ENCODE peak calls at places on chromosomes 7 and 10, in six cellular contexts. D is fibroblast of lung, M is upper lobe of left lung, S is sigmoid colon, L is IMR-90, T is transverse colon. Q is an unnamed sample. For H3K9me3, the result is how much of the 10 kb centered on the place peaks cover.

GRCh38 chr7:73740771-73741170 is 2.2 kb upstream of the ABHD11 start:
- DNase-seq in S (no peak), T (no peak), L (no peak), D (no peak), M (no peak), Q (no peak)

GRCh38 chr7:37732253-37732652 is 48.7 kb downstream of the GPR141 start:
- DNase-seq in L (no peak), D (peak), T (peak), S (no peak), M (peak), Q (no peak)

GRCh38 chr7:116271980-116272886 is 61.9 kb downstream of the TES start:
- DNase-seq in S (peak), L (peak), M (peak), T (peak), D (peak), Q (no peak)

GRCh38 chr7:51705701-51706100 is 389.1 kb upstream of the COBL start:
- DNase-seq in M (no peak), L (no peak), D (no peak), T (no peak), S (no peak), Q (no peak)

GRCh38 chr10:102649770-102650654 is 5.7 kb downstream of the TRIM8 start:
- DNase-seq in S (no peak), D (no peak), L (no peak), T (no peak), M (no peak), Q (no peak)

GRCh38 chr7:93194368-93194767 is 31.9 kb downstream of the HEPACAM2 start:
- DNase-seq in M (no peak), S (no peak), T (no peak), D (peak), L (peak), Q (no peak)

GRCh38 chr7:158829342-158830210 is at the start of gene ESYT2:
- DNase-seq in L (peak), S (peak), D (peak), T (peak), M (peak), Q (peak)

GRCh38 chr10:128036746-128037542 is 89.3 kb downstream of the MKI67 start:
- DNase-seq in D (peak), M (no peak), T (peak), L (peak), S (no peak), Q (no peak)

GRCh38 chr7:123867220-123867619 is 22.3 kb downstream of the HYAL4 start:
- DNase-seq in S (no peak), M (no peak), T (no peak), L (peak), D (peak), Q (no peak)

GRCh38 chr7:431658-432111 is 88.0 kb downstream of the PDGFA start:
- DNase-seq in S (no peak), D (no peak), M (no peak), T (no peak), L (no peak), Q (no peak)

GRCh38 chr10:127194598-127194997 is 1.8 kb downstream of the INSYN2A start:
- DNase-seq in M (no peak), S (no peak), T (no peak), D (peak), L (no peak), Q (no peak)

GRCh38 chr10:22825841-22826240 is 102.0 kb upstream of the ARMC3 start:
- DNase-seq in T (peak), S (no peak), M (peak), L (no peak), D (no peak), Q (no peak)

GRCh38 chr10:3573498-3573897 is 211.5 kb downstream of the KLF6 start:
- DNase-seq in S (no peak), D (no peak), T (no peak), L (no peak), M (no peak), Q (no peak)

GRCh38 chr7:32905175-32905662 is 13.7 kb upstream of the KBTBD2 start:
- DNase-seq in S (no peak), M (peak), L (peak), T (peak), D (peak), Q (peak)

GRCh38 chr10:2214035-2214434 is 476.7 kb upstream of the ADARB2 start:
- DNase-seq in T (no peak), D (no peak), S (no peak), L (no peak), M (no peak), Q (no peak)

GRCh38 chr10:7788640-7789335 is 811 bp downstream of the ATP5F1C start:
- DNase-seq in L (peak), S (no peak), M (peak), T (no peak), D (peak), Q (peak)

GRCh38 chr7:98879198-98879988 is 1.1 kb downstream of the TRRAP start:
- DNase-seq in T (peak), S (no peak), D (no peak), L (peak), M (peak), Q (peak)

GRCh38 chr7:1331576-1332467 is 99.2 kb downstream of the UNCX start:
- DNase-seq in S (peak), L (no peak), D (no peak), T (no peak), M (no peak), Q (no peak)

GRCh38 chr10:20105931-20106330 is 289.7 kb downstream of the PLXDC2 start:
- DNase-seq in T (no peak), L (peak), D (peak), M (no peak), S (no peak), Q (no peak)

DNA sequence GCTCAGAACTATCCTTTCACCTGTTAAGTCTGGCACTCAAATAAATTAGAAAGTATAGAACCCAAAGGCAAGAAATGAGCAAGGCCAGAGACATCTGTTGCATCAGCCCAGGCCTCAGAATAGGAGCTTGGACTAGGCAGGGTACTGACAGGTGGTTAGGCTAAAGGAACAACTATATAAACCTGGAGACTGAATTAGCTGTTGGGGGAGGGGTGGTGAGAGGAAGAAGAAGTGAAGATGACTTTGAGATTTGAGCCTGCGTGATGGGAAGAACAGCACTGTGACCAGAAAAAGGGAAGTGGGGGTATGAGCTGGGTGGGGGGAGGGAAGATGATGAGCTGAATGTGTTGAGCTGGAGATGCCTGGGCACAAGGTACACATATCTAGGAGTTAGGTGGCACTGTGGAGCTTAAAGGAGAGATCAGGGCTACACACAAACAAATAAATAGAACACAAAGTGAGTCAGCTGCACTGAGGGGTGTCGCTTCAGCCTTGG is 244.7 kb downstream of the PTEN start:
- DNase-seq in S (no peak), M (peak), L (no peak), D (no peak), T (no peak), Q (no peak)
- H3K9me3 ChIP-seq in S (under half), M (under half), L (under half), D (under half), T (under half), Q (under half)

DNA sequence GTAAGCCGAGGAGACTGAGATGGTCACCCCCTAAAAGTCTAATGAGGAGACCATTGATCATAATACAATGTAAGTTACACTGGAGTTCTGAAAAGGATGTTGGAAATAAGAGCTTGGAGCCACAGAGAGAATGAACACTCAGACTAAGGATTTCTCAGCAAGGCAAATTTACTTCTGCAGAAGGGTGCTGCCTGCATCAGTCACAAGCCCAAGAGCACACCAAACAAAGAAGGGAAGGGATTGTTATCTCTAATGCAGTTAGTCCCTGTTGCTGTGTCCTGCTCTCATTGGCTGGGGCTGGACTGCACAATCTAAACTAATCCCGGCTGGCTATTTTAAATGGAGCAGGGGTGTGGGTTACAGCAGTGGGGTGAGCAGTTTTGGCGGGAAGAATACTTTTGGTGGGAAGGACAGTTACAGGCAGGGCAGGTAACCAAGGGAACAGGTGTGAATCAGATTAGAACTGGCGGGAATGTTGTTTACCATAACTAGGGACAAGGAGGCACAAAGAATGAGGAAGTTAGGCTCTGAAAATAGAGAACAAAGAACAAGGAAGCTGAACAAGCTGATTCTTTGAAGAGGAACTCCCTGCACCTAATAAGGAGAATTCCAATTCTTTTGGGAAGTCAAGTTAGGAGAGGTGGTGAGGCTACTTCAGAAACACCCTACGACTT is 30.3 kb upstream of the TRIM24 start:
- DNase-seq in D (no peak), T (no peak), L (no peak), S (no peak), M (no peak), Q (no peak)
- H3K9me3 ChIP-seq in D (under half), T (under half), L (under half), S (under half), M (under half), Q (under half)

DNA sequence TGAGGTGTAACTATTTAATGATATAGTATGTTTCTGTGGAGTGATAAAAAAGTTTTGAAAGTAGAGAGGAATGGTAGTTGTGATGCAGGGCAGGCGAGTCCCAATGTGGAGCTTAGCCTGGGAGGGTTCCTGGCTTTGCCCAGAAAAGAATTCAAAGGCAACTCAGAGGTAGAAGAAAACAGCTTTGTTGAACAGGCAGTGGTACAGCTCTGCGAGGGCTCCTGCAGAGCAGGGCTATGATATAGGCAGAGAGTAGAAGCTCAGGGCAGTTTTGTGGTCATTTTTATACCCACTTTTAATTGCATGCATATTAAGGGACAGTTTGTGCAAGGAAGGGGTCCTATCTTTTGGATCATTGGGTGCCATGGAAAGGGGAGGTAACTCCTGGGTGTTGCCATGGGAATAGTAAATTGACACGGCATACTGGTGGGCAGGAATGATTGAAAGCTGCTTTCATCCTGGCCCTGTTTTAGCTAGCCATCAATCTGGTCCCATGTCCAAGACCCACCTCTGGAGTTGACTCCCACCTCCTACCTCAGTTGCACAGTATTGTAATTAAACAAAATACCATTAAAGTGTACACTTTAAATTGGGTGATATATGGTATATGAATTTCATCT is 12.4 kb downstream of the CYP2C8 start:
- DNase-seq in M (no peak), S (no peak), D (no peak), L (no peak), T (no peak), Q (no peak)
- H3K9me3 ChIP-seq in M (under half), S (under half), D (under half), L (under half), T (under half), Q (under half)

DNA sequence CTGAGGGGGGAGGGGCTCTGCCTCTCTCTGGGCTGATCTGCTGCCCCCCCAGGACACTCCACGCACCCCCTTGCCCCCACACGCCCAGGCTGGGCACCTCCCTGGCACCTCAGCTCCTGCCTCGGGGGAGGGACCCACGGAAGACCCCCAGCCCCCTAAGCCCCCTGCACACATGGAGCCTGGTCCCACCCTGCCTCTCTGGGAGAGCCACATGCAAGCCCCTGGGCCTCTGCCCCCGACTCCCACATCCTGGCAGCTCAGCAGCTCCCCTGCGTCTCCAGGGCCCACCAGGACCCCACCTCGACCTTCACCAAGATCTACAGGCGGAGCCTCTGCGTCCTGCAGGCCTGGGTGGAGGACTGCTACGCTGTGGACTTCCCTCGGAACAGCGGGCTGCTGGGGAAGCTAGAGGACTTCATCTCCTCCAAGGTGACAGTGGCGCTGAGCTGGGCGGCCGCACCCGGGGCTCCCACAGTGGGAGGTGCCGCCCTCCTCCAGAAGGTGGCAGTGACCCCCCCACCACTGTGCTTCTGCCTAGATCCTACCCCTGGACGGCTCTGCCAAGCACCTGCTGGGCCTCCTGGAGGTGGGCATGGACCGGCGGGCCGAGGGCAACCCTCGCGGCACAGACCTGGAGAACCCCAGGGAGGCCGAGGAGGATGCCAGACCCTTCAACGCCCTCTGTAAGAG is 18.7 kb upstream of the UTF1 start:
- DNase-seq in L (no peak), M (no peak), S (no peak), T (no peak), D (no peak), Q (no peak)
- H3K9me3 ChIP-seq in L (under half), M (under half), S (under half), T (under half), D (under half), Q (under half)

DNA sequence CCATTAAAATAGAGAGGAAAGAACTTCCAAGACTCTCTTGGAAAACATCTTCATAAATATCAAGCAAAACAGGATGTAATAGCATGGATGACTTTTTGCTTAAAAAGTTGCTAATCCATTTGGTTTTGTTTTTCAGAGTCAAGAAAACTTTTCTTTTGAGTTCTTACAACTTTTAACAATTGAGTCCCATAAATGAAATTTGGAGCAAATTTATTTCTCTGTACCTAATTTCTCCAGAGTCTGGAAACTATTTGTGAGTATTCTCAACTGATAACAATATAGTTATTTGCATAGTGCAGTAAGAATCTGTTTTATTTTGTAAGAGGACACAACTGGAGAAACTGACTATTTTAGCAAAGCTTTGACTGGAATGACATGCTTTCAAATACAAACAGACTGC is 606.3 kb upstream of the IGFBP3 start:
- DNase-seq in S (no peak), D (no peak), L (no peak), M (no peak), T (no peak), Q (no peak)
- H3K9me3 ChIP-seq in S (under half), D (under half), L (under half), M (under half), T (under half), Q (under half)

DNA sequence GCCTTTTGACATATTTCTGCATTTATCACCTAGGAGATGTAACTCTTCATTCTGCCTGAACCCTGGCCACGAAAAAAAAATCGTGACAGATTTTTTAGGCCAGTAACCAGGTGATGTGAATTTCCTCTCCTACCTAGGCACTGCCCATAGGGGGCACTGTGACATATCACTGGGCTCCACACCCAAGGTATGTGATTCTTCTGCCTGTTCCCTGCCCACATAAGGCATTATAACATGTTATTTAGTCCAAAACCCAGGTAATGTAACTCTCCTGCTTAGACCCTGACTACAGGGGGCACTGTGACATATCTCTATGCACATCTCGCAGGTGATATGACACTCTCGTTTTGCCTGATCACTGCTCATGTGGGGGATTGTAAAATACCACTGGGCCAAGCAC is 29.5 kb upstream of the ZNF107 start:
- DNase-seq in S (no peak), L (no peak), D (no peak), T (no peak), M (no peak), Q (no peak)
- H3K9me3 ChIP-seq in S (under half), L (under half), D (under half), T (under half), M (under half), Q (under half)

Q was measured in T-helper 17 cell.